ENCODE peak calls at places on chromosomes 13 and 19, in seven cellular contexts. P is IMR-90; V is NCI-H2029 treated with DMSO at 0.1 percent for 48 hours; N is SW480; H is CD8-positive, alpha-beta memory T cell; Y is activated T-helper 1 cell treated with anti-CD3 and anti-CD28 coated beads, Interleukin-12 subunit alpha, Interleukin-12 subunit beta, Interleukin-2, Interleukin-4 antibody, amounts not matched to agents 30 ng/mL and 10 ng/mL and 1 ng/mL, durations not matched to agents 14 hours and 24 hours and 36 hours; E is Right ventricle myocardium superior. W is an unnamed sample.

GRCh38 chr13:65336106-65336603 is 1894.0 kb downstream of the PCDH9 start:
- DNase-seq in E (no peak), P (no peak), H (no peak), V (no peak), N (no peak), Y (no peak), W (no peak)

GRCh38 chr19:32129141-32129540 is 216.3 kb upstream of the ZNF507 start:
- DNase-seq in H (no peak), P (no peak), V (no peak), N (no peak), E (no peak), Y (no peak), W (no peak)

GRCh38 chr13:72221276-72221962 is 354.4 kb upstream of the DACH1 start:
- DNase-seq in P (no peak), Y (no peak), V (no peak), H (no peak), N (peak), E (peak), W (peak)

GRCh38 chr13:24271611-24272451 is 37.5 kb upstream of the C1QTNF9 start:
- DNase-seq in P (peak), H (peak), Y (peak), E (peak), N (no peak), V (no peak), W (no peak)

GRCh38 chr19:55355213-55355821 is 798 bp upstream of the COX6B2 start:
- DNase-seq in E (no peak), H (no peak), N (no peak), P (no peak), V (no peak), Y (no peak), W (no peak)

GRCh38 chr13:51689597-51689996 is 105.3 kb downstream of the WDFY2 start:
- DNase-seq in N (peak), V (no peak), H (no peak), E (no peak), P (no peak), Y (no peak), W (peak)

GRCh38 chr19:13961826-13962737 is 9.8 kb downstream of the DCAF15 start:
- DNase-seq in H (no peak), Y (no peak), N (no peak), P (peak), E (no peak), V (no peak), W (no peak)

GRCh38 chr19:42487025-42487797 is 41.1 kb downstream of the CEACAM1 start:
- DNase-seq in N (no peak), H (no peak), V (no peak), E (no peak), Y (no peak), P (no peak), W (no peak)

GRCh38 chr19:31413353-31413752 is 64.1 kb upstream of the TSHZ3 start:
- DNase-seq in N (no peak), V (no peak), Y (no peak), E (no peak), H (no peak), P (no peak), W (no peak)

GRCh38 chr13:34522818-34523217 is 419.3 kb upstream of the NBEA start:
- DNase-seq in V (no peak), N (no peak), H (no peak), P (no peak), Y (no peak), E (no peak), W (no peak)

W was measured in HT-29.